ENCODE peak calls at places on chromosomes 4 and X, in five cellular contexts. W, V, M, E and O are unnamed samples. For H3K4me1, the result is how much of the 10 kb centered on the place peaks cover.

GRCh38 chrX:20742106-20742505 is 475.4 kb upstream of the RPS6KA3 start:
- DNase-seq in W (no peak), V (no peak), M (peak), E (no peak), O (no peak)

GRCh38 chr4:10730019-10730418 is 45.5 kb upstream of the CLNK start:
- DNase-seq in W (no peak), V (no peak), M (no peak), E (no peak), O (no peak)

GRCh38 chrX:68841251-68842049 is 12.6 kb downstream of the EFNB1 start:
- DNase-seq in W (no peak), V (no peak), M (peak), E (peak), O (no peak)

GRCh38 chr4:89681219-89681618 is 155.7 kb downstream of the SNCA start:
- DNase-seq in W (no peak), V (no peak), M (no peak), E (no peak), O (no peak)

GRCh38 chrX:131923614-131924250 is 99.4 kb upstream of the STK26 start:
- DNase-seq in W (no peak), V (no peak), M (no peak), E (no peak), O (no peak)

GRCh38 chrX:100648601-100649417 is 4.8 kb downstream of the SRPX2 start:
- DNase-seq in W (peak), V (peak), M (no peak), E (no peak), O (no peak)

GRCh38 chr4:11748169-11748872 is 319.6 kb upstream of the HS3ST1 start:
- DNase-seq in W (peak), V (peak), M (peak), E (no peak), O (no peak)

GRCh38 chr4:25098964-25099843 is 61.0 kb downstream of the SEPSECS start:
- DNase-seq in W (peak), V (peak), M (peak), E (peak), O (no peak)

GRCh38 chr4:102678107-102678506 is 82.7 kb downstream of the MANBA start:
- DNase-seq in W (no peak), V (no peak), M (no peak), E (no peak), O (no peak)

GRCh38 chr4:27888523-27888922 is 1027.9 kb downstream of the STIM2 start:
- DNase-seq in W (no peak), V (no peak), M (no peak), E (no peak), O (no peak)

GRCh38 chr4:156954598-156954997 is 17.0 kb downstream of the PDGFC start:
- DNase-seq in W (peak), V (no peak), M (peak), E (no peak), O (no peak)

GRCh38 chrX:4263005-4263404 is 549.6 kb upstream of the PRKX start:
- DNase-seq in W (no peak), V (no peak), M (no peak), E (no peak), O (no peak)

GRCh38 chrX:18714910-18715309 is 7.5 kb downstream of the PPEF1 start:
- DNase-seq in W (no peak), V (no peak), M (no peak), E (no peak), O (no peak)

GRCh38 chr4:106284227-106284626 is 31.8 kb downstream of the TBCK start:
- DNase-seq in W (no peak), V (no peak), M (no peak), E (no peak), O (no peak)

GRCh38 chr4:89351201-89351600 is 43.6 kb upstream of the GPRIN3 start:
- DNase-seq in W (no peak), V (no peak), M (no peak), E (no peak), O (no peak)

GRCh38 chr4:75512336-75513211 is 1.6 kb downstream of the RCHY1 start:
- DNase-seq in W (peak), V (peak), M (peak), E (no peak), O (no peak)

GRCh38 chrX:153640045-153640686 is 6.8 kb upstream of the DUSP9 start:
- DNase-seq in W (no peak), V (no peak), M (no peak), E (no peak), O (no peak)

GRCh38 chrX:18855919-18856644 is 127.8 kb downstream of the PHKA2 start:
- DNase-seq in W (no peak), V (no peak), M (no peak), E (no peak), O (no peak)

GRCh38 chr4:24472514-24473308 is 111.6 kb downstream of the DHX15 start:
- DNase-seq in W (peak), V (peak), M (peak), E (peak), O (peak)

GRCh38 chrX:124354648-124355047 is 8.3 kb downstream of the SH2D1A start:
- DNase-seq in W (no peak), V (no peak), M (no peak), E (no peak), O (no peak)

GRCh38 chr4:33780952-33781655 is 2463.2 kb downstream of the ARAP2 start:
- DNase-seq in W (peak), V (peak), M (no peak), E (no peak), O (no peak)

GRCh38 chrX:51496501-51497291 is at the start of gene NUDT11:
- DNase-seq in W (peak), V (peak), M (peak), E (peak), O (no peak)

GRCh38 chr4:7135389-7135746 is 57.0 kb upstream of the SORCS2 start:
- DNase-seq in W (peak), V (peak), M (no peak), E (no peak), O (no peak)

GRCh38 chrX:96684339-96685204 is at the start of gene DIAPH2:
- DNase-seq in W (peak), V (peak), M (peak), E (peak), O (peak)

GRCh38 chr4:61517144-61517543 is 317.0 kb downstream of the ADGRL3 start:
- DNase-seq in W (no peak), V (no peak), M (no peak), E (peak), O (no peak)

GRCh38 chr4:86035688-86036087 is 324.2 kb downstream of the MAPK10 start:
- DNase-seq in W (peak), V (no peak), M (no peak), E (no peak), O (no peak)

GRCh38 chr4:156614536-156614935 is 357.1 kb downstream of the PDGFC start:
- DNase-seq in W (no peak), V (no peak), M (no peak), E (no peak), O (no peak)

GRCh38 chrX:64152857-64153256 is 52.7 kb downstream of the AMER1 start:
- DNase-seq in W (no peak), V (no peak), M (no peak), E (no peak), O (no peak)

GRCh38 chr4:164779811-164780216 is 25.9 kb downstream of the SMIM31 start:
- DNase-seq in W (peak), V (peak), M (peak), E (no peak), O (no peak)

GRCh38 chr4:25007608-25008007 is 23.1 kb downstream of the LGI2 start:
- DNase-seq in W (no peak), V (no peak), M (peak), E (no peak), O (no peak)

GRCh38 chr4:96504386-96504785 is 664.5 kb downstream of the PDHA2 start:
- DNase-seq in W (no peak), V (no peak), M (no peak), E (no peak), O (no peak)

GRCh38 chr4:147842573-147842972 is 110.7 kb downstream of the ARHGAP10 start:
- DNase-seq in W (peak), V (no peak), M (no peak), E (no peak), O (no peak)

GRCh38 chr4:65670331-65671031 is at the start of gene EPHA5:
- DNase-seq in W (peak), V (peak), M (peak), E (peak), O (peak)

GRCh38 chr4:77671051-77671450 is 65.4 kb downstream of the CXCL13 start:
- DNase-seq in W (no peak), V (no peak), M (no peak), E (no peak), O (no peak)
- H3K4me1 ChIP-seq in W (under half), V (under half), M (under half), E (under half), O (under half)

GRCh38 chr4:1229117-1229849 is 19.6 kb downstream of the CTBP1 start:
- DNase-seq in W (no peak), V (no peak), M (no peak), E (no peak), O (no peak)
- TF ChIP-seq POLR2A in W (no peak), V (no peak), M (no peak), E (no peak), O (no peak)

GRCh38 chrX:133353233-133353632 is 62.1 kb downstream of the GPC4 start:
- DNase-seq in W (no peak), V (no peak), M (no peak), E (no peak), O (no peak)
- H3K4me1 ChIP-seq in W (under half), V (under half), M (under half), E (under half), O (under half)

GRCh38 chr4:55395529-55396304 is at the start of gene TMEM165:
- DNase-seq in W (peak), V (peak), M (peak), E (peak), O (peak)
- TF ChIP-seq POLR2A in W (peak), V (peak), M (peak), E (peak), O (peak)

GRCh38 chr4:87512400-87512799 is 16.8 kb downstream of the SPARCL1 start:
- DNase-seq in W (no peak), V (no peak), M (no peak), E (no peak), O (no peak)
- H3K4me1 ChIP-seq in W (under half), V (under half), M (under half), E (under half), O (under half)